ENCODE peak calls at places on chromosome 20, in seven cellular contexts. J is endothelial cell of umbilical vein, Z is stomach, D is GM23338, A is H1, R is HCT116, L is suprapubic skin. Y is an unnamed sample.

GRCh38 chr20:52129611-52130010 is 62.0 kb downstream of the ZFP64 start:
- DNase-seq in J (no peak), A (no peak), L (no peak), Z (no peak), D (no peak), R (no peak), Y (no peak)

GRCh38 chr20:14415492-14415891 is 78.1 kb upstream of the FLRT3 start:
- DNase-seq in J (peak), L (no peak), Z (no peak), A (no peak), D (no peak), R (no peak), Y (no peak)

GRCh38 chr20:29740951-29741593 is 1516.4 kb upstream of the DEFB115 start:
- DNase-seq in A (no peak), D (no peak), Z (peak), J (no peak), R (no peak), L (no peak), Y (no peak)

GRCh38 chr20:62382306-62383198 is 4.4 kb upstream of the RPS21 start:
- DNase-seq in D (peak), R (peak), J (peak), L (no peak), Z (peak), A (peak), Y (no peak)

GRCh38 chr20:25249198-25249931 is 1.5 kb downstream of the PYGB start:
- DNase-seq in J (peak), L (no peak), A (no peak), Z (no peak), D (no peak), R (no peak), Y (no peak)

GRCh38 chr20:16445482-16445881 is 127.8 kb downstream of the KIF16B start:
- DNase-seq in L (no peak), D (no peak), A (no peak), J (no peak), Z (no peak), R (no peak), Y (no peak)

GRCh38 chr20:54346269-54346668 is 129.1 kb upstream of the DOK5 start:
- DNase-seq in D (no peak), Z (no peak), A (no peak), J (no peak), L (no peak), R (no peak), Y (no peak)

GRCh38 chr20:10665027-10665561 is 8.7 kb downstream of the JAG1 start:
- DNase-seq in L (no peak), A (no peak), J (peak), Z (no peak), R (no peak), D (no peak), Y (no peak)

GRCh38 chr20:50467618-50468373 is 42.4 kb upstream of the PTPN1 start:
- DNase-seq in L (no peak), D (peak), J (peak), R (peak), A (no peak), Z (peak), Y (no peak)

GRCh38 chr20:5757949-5758348 is 7.7 kb downstream of the SHLD1 start:
- DNase-seq in J (no peak), D (peak), R (no peak), L (no peak), A (no peak), Z (no peak), Y (no peak)

GRCh38 chr20:32447136-32448027 is 89.3 kb downstream of the ASXL1 start:
- DNase-seq in R (no peak), D (no peak), Z (no peak), L (peak), J (no peak), A (no peak), Y (no peak)

GRCh38 chr20:51560550-51561307 is 18.2 kb upstream of the NFATC2 start:
- DNase-seq in R (no peak), Z (no peak), J (peak), A (no peak), D (no peak), L (no peak), Y (no peak)

GRCh38 chr20:24060851-24061590 is 72.4 kb upstream of the GGTLC1 start:
- DNase-seq in J (no peak), A (no peak), R (no peak), L (no peak), Z (no peak), D (peak), Y (no peak)

GRCh38 chr20:32707691-32708581 is 34.2 kb upstream of the C20orf203 start:
- DNase-seq in Z (no peak), D (no peak), R (no peak), A (no peak), J (peak), L (no peak), Y (no peak)

GRCh38 chr20:44442298-44443070 is 33.2 kb upstream of the TTPAL start:
- DNase-seq in A (no peak), D (no peak), R (no peak), J (no peak), L (no peak), Z (no peak), Y (no peak)

GRCh38 chr20:58140787-58141396 is 87.6 kb downstream of the ANKRD60 start:
- DNase-seq in Z (no peak), A (no peak), D (no peak), R (no peak), L (no peak), J (no peak), Y (peak)

GRCh38 chr20:4691753-4692152 is 30.0 kb upstream of the PRND start:
- DNase-seq in R (no peak), Z (no peak), D (no peak), J (peak), A (no peak), L (no peak), Y (no peak)

GRCh38 chr20:48366230-48366629 is 461.6 kb downstream of the PREX1 start:
- DNase-seq in Z (no peak), J (no peak), A (no peak), D (no peak), R (no peak), L (no peak), Y (no peak)
- TF ChIP-seq POLR2AphosphoS5 in Z (no peak), J (no peak), A (no peak), D (no peak), R (no peak), L (no peak), Y (no peak)

GRCh38 chr20:17679786-17680127 is 2.3 kb downstream of the RRBP1 start:
- DNase-seq in L (no peak), J (peak), Z (no peak), R (no peak), D (peak), A (no peak), Y (no peak)
- H3K4me3 ChIP-seq in L (peak), J (no peak), Z (peak), R (peak), D (peak), A (no peak), Y (peak)

DNA sequence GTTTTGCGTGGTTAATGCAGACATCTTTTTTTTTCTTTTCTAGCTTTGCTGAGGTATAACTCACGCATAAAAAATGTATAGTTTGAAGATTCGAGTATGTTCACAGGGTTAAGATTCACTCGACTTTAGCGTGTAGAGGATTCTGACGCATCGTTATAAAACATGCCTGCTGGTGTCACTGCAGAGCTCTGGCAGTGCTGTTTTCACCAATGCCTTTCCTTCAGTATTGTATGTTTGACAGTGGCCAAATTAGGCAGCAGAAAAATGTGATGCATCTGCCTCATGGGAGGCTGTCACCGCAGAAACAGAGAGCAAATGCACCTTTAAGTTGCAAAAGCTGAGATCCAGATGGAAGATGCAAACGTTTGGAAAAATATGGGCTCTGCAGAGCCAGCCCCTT is 18.0 kb upstream of the SIRPB2 start:
- DNase-seq in A (no peak), L (no peak), J (peak), Z (no peak), R (peak), D (peak), Y (no peak)
- TF ChIP-seq CTCF in A (peak), L (peak), J (peak), Z (no peak), R (peak), D (peak), Y (no peak)

DNA sequence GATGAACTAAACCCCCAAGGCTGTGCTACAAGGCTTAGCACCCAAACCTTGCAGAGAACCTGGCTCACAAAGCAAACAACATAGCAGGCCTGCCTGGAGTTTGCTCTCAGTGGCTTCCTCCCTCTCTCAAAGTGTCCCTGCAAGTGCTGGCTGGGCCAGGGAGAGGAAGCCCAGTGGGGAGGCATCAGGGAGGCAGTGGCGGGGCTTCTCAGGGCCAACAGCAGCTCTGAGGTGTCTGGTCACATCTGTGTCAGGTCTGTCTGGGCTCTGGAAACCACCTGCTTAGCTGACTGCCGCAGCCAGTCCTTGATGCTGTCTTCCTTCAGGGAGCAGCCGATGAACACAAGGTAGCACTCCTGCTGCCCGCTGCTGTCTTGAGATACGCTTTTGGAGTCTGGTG is 16.7 kb upstream of the SLC4A11 start:
- DNase-seq in L (no peak), A (no peak), J (no peak), D (no peak), R (no peak), Z (no peak), Y (no peak)
- TF ChIP-seq POLR2AphosphoS5 in L (no peak), A (no peak), J (no peak), D (no peak), R (no peak), Z (no peak), Y (no peak)